ENCODE peak calls at places on chromosomes 11 and 22, in seven cellular contexts. F, Q, M, B, K, X and C are unnamed samples.

GRCh38 chr11:16749666-16750065 is 11.2 kb downstream of the C11orf58 start:
- DNase-seq in X (no peak), F (no peak), M (no peak), K (no peak), Q (no peak), B (no peak), C (no peak)

GRCh38 chr11:62449451-62449851 is 30.6 kb downstream of the SCGB1A1 start:
- DNase-seq in Q (no peak), M (peak; percentile 90), B (no peak), F (peak; percentile 10), K (no peak), X (no peak), C (no peak)

GRCh38 chr11:133078591-133079179 is 453.6 kb downstream of the OPCML start:
- DNase-seq in F (peak; percentile 48), X (no peak), M (no peak), K (peak; percentile 57), B (peak; percentile 70), Q (no peak), C (peak; percentile 9)

GRCh38 chr11:2525166-2525861 is 80.5 kb downstream of the KCNQ1 start:
- DNase-seq in Q (peak; percentile 9), B (no peak), K (peak; percentile 6), X (no peak), F (no peak), M (peak; percentile 44), C (no peak)

GRCh38 chr11:121366038-121366437 is 73.5 kb downstream of the SC5D start:
- DNase-seq in B (no peak), K (no peak), Q (no peak), X (no peak), F (no peak), M (no peak), C (no peak)

GRCh38 chr11:118530180-118530682 is 761 bp upstream of the TMEM25 start:
- DNase-seq in M (no peak), B (no peak), F (no peak), K (peak; percentile 62), Q (no peak), X (no peak), C (no peak)

GRCh38 chr11:26675233-26675928 is 46.5 kb downstream of the SLC5A12 start:
- DNase-seq in B (no peak), X (no peak), F (no peak), M (no peak), K (no peak), Q (no peak), C (no peak)

GRCh38 chr22:42688241-42688913 is 32.3 kb downstream of the A4GALT start:
- DNase-seq in F (peak; percentile 92), Q (peak; percentile 90), K (peak; percentile 59), M (peak; percentile 88), B (no peak), X (peak; percentile 78), C (peak; percentile 85)

GRCh38 chr22:28896611-28897010 is 13.2 kb downstream of the ZNRF3 start:
- DNase-seq in X (no peak), B (peak; percentile 75), Q (no peak), F (peak; percentile 59), K (no peak), M (no peak), C (no peak)

GRCh38 chr11:44968510-44968909 is 17.8 kb upstream of the TP53I11 start:
- DNase-seq in M (no peak), X (no peak), B (no peak), F (no peak), K (no peak), Q (no peak), C (no peak)

GRCh38 chr11:115530752-115531151 is 26.5 kb upstream of the CADM1 start:
- DNase-seq in M (no peak), K (no peak), Q (no peak), F (no peak), B (peak; percentile 41), X (no peak), C (no peak)

GRCh38 chr11:68722143-68722542 is 29.2 kb downstream of the TESMIN start:
- DNase-seq in B (no peak), K (no peak), Q (no peak), F (no peak), M (no peak), X (no peak), C (no peak)

GRCh38 chr11:63884191-63884590 is 32.8 kb downstream of the RCOR2 start:
- DNase-seq in B (no peak), M (no peak), Q (no peak), K (no peak), X (no peak), F (no peak), C (no peak)

GRCh38 chr22:37080838-37081237 is 28.7 kb downstream of the TMPRSS6 start:
- DNase-seq in B (no peak), K (no peak), X (no peak), M (no peak), F (no peak), Q (no peak), C (no peak)

DNA sequence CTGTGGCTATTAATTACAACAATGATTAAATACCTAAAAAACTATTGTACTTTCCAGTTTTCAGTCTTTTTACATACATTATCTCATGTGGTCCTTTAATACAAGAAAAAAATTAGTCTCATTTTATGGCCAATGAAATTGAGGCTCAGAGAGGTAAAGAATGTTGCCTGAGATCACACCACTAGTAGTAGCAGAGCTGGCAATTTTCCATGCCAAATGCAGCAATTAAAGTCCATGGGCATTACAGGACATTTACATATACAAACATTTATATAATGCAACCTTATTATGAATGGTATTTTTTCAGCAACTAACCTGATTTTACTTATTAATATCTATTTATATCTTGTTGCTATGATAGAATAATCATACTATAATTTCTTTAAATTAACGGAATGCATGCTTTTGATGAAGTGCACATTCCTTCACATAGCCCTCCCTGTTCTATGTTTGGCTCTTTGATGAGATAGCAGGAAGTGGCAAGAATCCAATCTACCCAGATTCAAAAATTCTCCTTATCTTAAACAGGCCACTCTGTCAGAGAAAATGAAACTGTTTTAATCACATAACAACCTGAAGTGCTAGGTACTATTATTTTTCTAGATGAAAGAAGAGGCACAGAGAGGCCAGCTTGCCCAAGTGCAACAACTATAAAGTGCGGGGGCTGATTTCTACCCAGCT is 120.9 kb upstream of the LDLRAD3 start:
- DNase-seq in B (no peak), X (no peak), K (no peak), F (no peak), Q (no peak), M (no peak), C (no peak)
- H3K4me3 ChIP-seq in B (no peak overlapping the region), X (no peak overlapping the region), K (no peak overlapping the region), F (no peak overlapping the region), Q (no peak overlapping the region), M (no peak overlapping the region), C (no peak overlapping the region)

GRCh38 chr11:103091441-103091809 is 535 bp downstream of the DCUN1D5 start:
- DNase-seq in X (no peak), Q (peak; percentile 31), F (peak; percentile 56), K (peak; percentile 36), M (peak; percentile 68), B (peak; percentile 79), C (no peak)

GRCh38 chr11:103085758-103086365 is 6.1 kb downstream of the DCUN1D5 start:
- DNase-seq in B (no peak), X (no peak), M (no peak), F (no peak), Q (no peak), K (no peak), C (no peak)

GRCh38 chr11:103086461-103086860 is 5.5 kb downstream of the DCUN1D5 start:
- DNase-seq in Q (no peak), K (no peak), X (no peak), B (no peak), F (peak; percentile 37), M (no peak), C (no peak)

GRCh38 chr11:103091810-103092524 is at the start of gene DCUN1D5:
- DNase-seq in F (peak; percentile 97), X (peak; percentile 85), M (peak; percentile 98), B (peak; percentile 96), K (peak; percentile 97), Q (peak; percentile 96), C (peak; percentile 64)

GRCh38 chr11:103091024-103091423 is 936 bp downstream of the DCUN1D5 start:
- DNase-seq in M (no peak), B (peak; percentile 59), K (no peak), Q (no peak), X (no peak), F (peak; percentile 26), C (no peak)
- H3K4me3 ChIP-seq in M (peak overlapping the region; percentile 95), B (peak overlapping the region; percentile 79), K (peak overlapping the region; percentile 95), Q (peak overlapping the region; percentile 99), X (peak overlapping the region; percentile 80), F (peak overlapping the region; percentile 85), C (peak overlapping the region; percentile 86)

DNA sequence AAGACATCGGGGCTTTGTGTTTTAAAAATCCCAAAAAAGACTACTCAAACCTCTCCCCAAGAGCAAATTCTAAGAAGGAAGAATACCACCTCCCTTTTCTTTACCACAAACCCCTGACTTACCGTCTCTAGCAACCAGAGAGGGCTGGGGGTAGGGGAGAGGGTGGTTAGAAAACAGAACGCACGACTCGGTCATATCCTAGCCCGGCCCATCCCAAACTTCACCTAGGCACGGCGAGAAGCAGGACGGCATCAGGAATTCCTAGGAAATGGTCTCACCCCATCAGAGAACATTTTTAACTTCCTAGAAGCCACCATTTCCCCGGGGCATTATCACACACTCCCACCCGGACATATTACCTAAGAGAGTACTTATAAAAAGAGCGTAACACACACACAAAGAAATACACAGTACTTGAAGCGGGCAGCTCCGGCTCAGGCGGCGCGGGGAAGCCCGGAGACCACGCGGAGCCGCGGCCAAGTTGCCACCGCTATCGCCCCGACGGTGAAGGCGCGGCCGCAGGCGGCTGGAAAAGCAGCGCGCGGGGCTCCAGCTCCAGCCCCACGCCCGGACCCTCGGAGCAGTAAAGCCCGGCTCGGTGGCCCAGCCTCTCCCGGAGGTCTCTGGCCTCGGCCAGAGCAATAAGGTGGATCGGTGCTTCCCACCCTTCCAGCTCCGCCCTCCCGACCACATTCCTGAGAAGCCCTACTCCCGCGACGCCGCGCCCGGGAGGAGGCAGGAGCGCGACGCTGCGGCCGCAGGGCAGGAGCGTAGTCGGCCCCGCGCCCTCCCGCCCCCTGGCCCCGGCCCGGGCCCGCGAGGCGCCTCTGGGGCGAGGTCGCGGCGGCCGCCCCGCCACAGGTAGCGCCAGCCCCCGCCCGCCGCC is 897 bp downstream of the RRAS2 start:
- DNase-seq in K (peak; percentile 46), X (no peak), Q (peak; percentile 43), F (peak; percentile 81), M (peak; percentile 67), B (peak; percentile 44), C (no peak)
- H3K4me3 ChIP-seq in K (peak overlapping the region; percentile 74), X (peak overlapping the region; percentile 82), Q (peak overlapping the region; percentile 82), F (peak overlapping the region; percentile 81), M (peak overlapping the region; percentile 86), B (peak overlapping the region; percentile 46), C (peak overlapping the region; percentile 84)

DNA sequence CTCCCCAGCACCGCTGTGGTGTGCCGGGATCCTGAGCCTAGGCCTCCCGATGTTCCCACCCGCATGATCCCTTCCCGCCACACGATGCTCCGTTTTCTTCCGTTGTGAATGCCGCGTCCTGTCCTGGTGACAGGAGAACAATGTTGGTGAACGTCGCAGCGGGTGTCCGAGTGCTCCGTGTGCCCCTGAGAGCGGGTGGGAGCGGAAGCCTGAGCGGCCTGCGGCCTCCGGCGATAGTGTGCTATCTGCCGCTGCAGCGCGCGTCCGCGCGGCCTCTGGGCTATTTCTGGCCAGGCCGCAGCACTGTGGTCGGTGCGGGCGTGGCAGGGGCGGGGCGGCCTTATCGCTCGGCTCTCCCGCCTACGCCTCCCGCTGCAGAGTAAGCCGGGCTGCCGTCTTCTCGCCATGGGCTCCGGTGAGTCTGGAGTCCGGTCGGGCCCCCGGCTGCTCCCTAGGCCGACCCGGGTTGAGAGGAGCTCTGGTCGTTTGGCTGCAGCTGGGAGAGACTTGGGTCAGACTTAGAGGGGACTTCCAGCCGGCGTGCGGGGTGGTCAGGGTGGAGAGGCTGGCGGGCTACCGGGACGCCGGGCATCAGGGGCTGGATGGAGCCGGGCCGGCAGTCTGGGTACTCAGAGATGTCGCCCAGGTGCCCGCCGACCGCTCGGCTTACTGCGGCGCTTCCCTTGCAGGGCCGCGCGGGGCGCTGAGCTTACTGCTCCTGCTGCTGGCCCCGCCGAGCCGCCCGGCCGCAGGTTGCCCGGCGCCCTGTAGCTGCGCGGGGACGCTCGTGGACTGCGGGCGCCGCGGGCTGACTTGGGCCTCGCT is at the start of gene GP1BB:
- DNase-seq in B (peak; percentile 78), X (no peak), Q (peak; percentile 67), K (no peak), M (no peak), F (peak; percentile 15), C (no peak)
- H3K4me3 ChIP-seq in B (peak within 1 kb of the TSS; percentile 21), X (no peak within 1 kb of the TSS), Q (peak within 1 kb of the TSS; percentile 62), K (no peak within 1 kb of the TSS), M (peak within 1 kb of the TSS; percentile 21), F (no peak within 1 kb of the TSS), C (no peak within 1 kb of the TSS)